ENCODE peak calls at places on chromosomes 13 and 19, in four cellular contexts. I, B, O and C are unnamed samples.

GRCh38 chr13:114101831-114102520 is 30.4 kb downstream of the RASA3 start:
- DNase-seq in O (no peak), I (no peak), B (no peak), C (no peak)

GRCh38 chr13:93226623-93227279 is at the start of gene GPC6:
- DNase-seq in I (no peak), B (peak; percentile 79), O (no peak), C (peak; percentile 75)

GRCh38 chr13:37540228-37540627 is 58.3 kb downstream of the POSTN start:
- DNase-seq in B (no peak), O (no peak), I (no peak), C (no peak)

GRCh38 chr19:55406869-55407624 is 541 bp downstream of the UBE2S start:
- DNase-seq in B (no peak), I (no peak), O (no peak), C (no peak)

GRCh38 chr19:39341122-39341719 is 1.0 kb upstream of the SAMD4B start:
- DNase-seq in O (peak; percentile 64), I (no peak), B (no peak), C (peak; percentile 22)

GRCh38 chr19:31253816-31254551 is 95.3 kb downstream of the TSHZ3 start:
- DNase-seq in B (no peak), I (no peak), O (no peak), C (no peak)

GRCh38 chr13:49356224-49356623 is 87.6 kb downstream of the CAB39L start:
- DNase-seq in I (no peak), B (no peak), O (no peak), C (no peak)

GRCh38 chr19:12701596-12702282 is 5.3 kb upstream of the FBXW9 start:
- DNase-seq in O (no peak), B (no peak), I (no peak), C (no peak)

GRCh38 chr13:36475468-36475867 is 43.2 kb downstream of the CCNA1 start:
- DNase-seq in B (peak; percentile 33), I (no peak), O (no peak), C (no peak)

GRCh38 chr19:35714601-35715354 is 3.0 kb upstream of the KMT2B start:
- DNase-seq in O (no peak), I (no peak), B (peak; percentile 33), C (no peak)

GRCh38 chr19:28468701-28469459 is 744.1 kb downstream of the UQCRFS1 start:
- DNase-seq in I (no peak), B (no peak), O (no peak), C (no peak)

GRCh38 chr19:28667348-28667977 is 545.5 kb downstream of the UQCRFS1 start:
- DNase-seq in I (no peak), B (no peak), O (no peak), C (no peak)

GRCh38 chr13:41842029-41842428 is 118.9 kb downstream of the VWA8 start:
- DNase-seq in B (no peak), O (no peak), I (no peak), C (no peak)

GRCh38 chr13:23985846-23986245 is 88.5 kb upstream of the C1QTNF9B start:
- DNase-seq in I (no peak), B (no peak), O (no peak), C (no peak)

GRCh38 chr13:37995052-37995451 is 125.5 kb upstream of the TRPC4 start:
- DNase-seq in B (no peak), O (no peak), I (no peak), C (no peak)

GRCh38 chr19:38057954-38058690 is 151.1 kb downstream of the SIPA1L3 start:
- DNase-seq in B (peak; percentile 58), I (no peak), O (no peak), C (no peak)

GRCh38 chr13:76968041-76968440 is 19.7 kb downstream of the ACOD1 start:
- DNase-seq in O (no peak), I (no peak), B (no peak), C (no peak)

GRCh38 chr19:50206191-50206590 is 2.8 kb downstream of the MYH14 start:
- DNase-seq in I (no peak), O (no peak), B (no peak), C (no peak)

GRCh38 chr13:105464249-105464648 is 1071.2 kb downstream of the EFNB2 start:
- DNase-seq in B (no peak), O (no peak), I (no peak), C (no peak)

GRCh38 chr19:10760268-10760944 is 42.5 kb downstream of the DNM2 start:
- DNase-seq in I (no peak), B (no peak), O (no peak), C (no peak)

GRCh38 chr13:73355134-73355533 is 296.3 kb downstream of the KLF5 start:
- DNase-seq in I (no peak), B (no peak), O (no peak), C (no peak)

GRCh38 chr19:53091413-53091812 is 11.8 kb downstream of the ZNF160 start:
- DNase-seq in I (no peak), B (no peak), O (peak; percentile 81), C (peak; percentile 36)

GRCh38 chr19:13240312-13241022 is 90.3 kb downstream of the IER2 start:
- DNase-seq in O (no peak), B (no peak), I (no peak), C (no peak)

GRCh38 chr13:101425623-101426022 is 9.3 kb upstream of the NALCN start:
- DNase-seq in I (no peak), O (no peak), B (no peak), C (no peak)

GRCh38 chr13:99916366-99917103 is 55.0 kb downstream of the ZIC5 start:
- DNase-seq in B (peak; percentile 76), I (peak; percentile 31), O (no peak), C (peak; percentile 35)

GRCh38 chr19:6551607-6552450 is 21.0 kb downstream of the TNFSF9 start:
- DNase-seq in I (no peak), B (peak; percentile 45), O (peak; percentile 86), C (peak; percentile 27)

GRCh38 chr13:51764184-51765141 is 39.5 kb downstream of the DHRS12 start:
- DNase-seq in I (peak; percentile 65), O (no peak), B (peak; percentile 92), C (no peak)

GRCh38 chr13:40168425-40169155 is 497.9 kb downstream of the FOXO1 start:
- DNase-seq in O (no peak), B (no peak), I (no peak), C (no peak)

GRCh38 chr19:40603719-40604646 is 2.8 kb downstream of the LTBP4 start:
- DNase-seq in I (peak; percentile 88), O (peak; percentile 97), B (peak; percentile 96), C (peak; percentile 92)

GRCh38 chr19:38693380-38694223 is 46.2 kb downstream of the ACTN4 start:
- DNase-seq in O (no peak), I (no peak), B (peak; percentile 81), C (peak; percentile 76)

GRCh38 chr13:112392719-112393118 is 16.6 kb downstream of the SPACA7 start:
- DNase-seq in B (no peak), I (no peak), O (no peak), C (no peak)

GRCh38 chr13:97911311-97912138 is 42.0 kb upstream of the IPO5 start:
- DNase-seq in I (no peak), O (peak; percentile 54), B (peak; percentile 19), C (peak; percentile 13)

GRCh38 chr13:50320297-50320862 is 305.1 kb downstream of the KCNRG start:
- DNase-seq in I (no peak), O (no peak), B (peak; percentile 84), C (no peak)

GRCh38 chr13:27446986-27447583 is 3.3 kb downstream of the MTIF3 start:
- DNase-seq in O (no peak), B (no peak), I (no peak), C (no peak)
- TF ChIP-seq ZNF274 in O (no peak), B (no peak), I (no peak), C (no peak)

DNA sequence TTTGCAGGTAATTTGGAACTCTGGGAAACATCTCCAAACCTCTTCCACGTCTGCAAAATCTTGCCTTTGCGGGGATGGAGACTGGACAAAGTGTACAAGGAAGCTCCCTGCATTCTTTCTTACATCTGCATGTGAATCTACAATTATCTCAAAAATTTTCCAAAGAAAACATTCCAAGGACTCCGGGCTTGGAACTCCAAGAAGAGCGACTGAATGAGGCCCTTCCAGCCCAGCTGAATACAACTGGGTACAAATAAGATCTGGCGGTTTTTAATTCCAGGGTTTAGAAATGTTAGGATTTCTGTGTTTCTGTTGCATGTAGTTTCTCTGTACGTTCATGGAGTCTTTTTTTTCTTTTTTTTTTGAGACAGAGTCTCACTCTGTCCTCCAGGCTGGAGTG is 28.5 kb downstream of the EXOC3L2 start:
- DNase-seq in B (no peak), O (no peak), I (no peak), C (no peak)
- H3K4me1 ChIP-seq in B (peaks cover 8% of the 10 kb centered on the region), O (peaks cover 13% of the 10 kb centered on the region), I (no peaks in the 10 kb centered on the region), C (peaks cover 12% of the 10 kb centered on the region)

GRCh38 chr19:1251503-1252220 is 3.3 kb downstream of the MIDN start:
- DNase-seq in I (no peak), B (peak; percentile 90), O (no peak), C (no peak)
- TF ChIP-seq SUZ12 in I (no peak), B (no peak), O (no peak), C (no peak)

GRCh38 chr13:59099182-59099950 is 1064.4 kb downstream of the DIAPH3 start:
- DNase-seq in I (no peak), O (no peak), B (no peak), C (no peak)
- TF ChIP-seq ZNF274 in I (no peak), O (no peak), B (no peak), C (no peak)

GRCh38 chr13:111186305-111186930 is 71.3 kb downstream of the ARHGEF7 start:
- DNase-seq in I (no peak), O (no peak), B (no peak), C (no peak)

GRCh38 chr13:111183959-111184684 is 69.0 kb downstream of the ARHGEF7 start:
- DNase-seq in O (no peak), I (no peak), B (no peak), C (no peak)

GRCh38 chr13:111184685-111185401 is 69.7 kb downstream of the ARHGEF7 start:
- DNase-seq in B (no peak), I (peak; percentile 93), O (no peak), C (no peak)

GRCh38 chr13:111183087-111183645 is 68.1 kb downstream of the ARHGEF7 start:
- DNase-seq in I (no peak), B (no peak), O (no peak), C (no peak)

GRCh38 chr13:111187879-111188643 is 73.0 kb downstream of the ARHGEF7 start:
- DNase-seq in B (no peak), O (no peak), I (no peak), C (no peak)
- H3K4me1 ChIP-seq in B (no peaks in the 10 kb centered on the region), O (peaks cover 7% of the 10 kb centered on the region), I (peaks cover 40% of the 10 kb centered on the region), C (peaks cover 4% of the 10 kb centered on the region)